ENCODE peak calls at places on chromosome X, in six cellular contexts. B is OCI-LY7, F is IMR-90, P is body of pancreas, Q is thoracic aorta, H is hepatocyte. Z is an unnamed sample.

GRCh38 chrX:39759526-39760224 is 338.1 kb downstream of the BCOR start:
- DNase-seq in B (peak; percentile 46), F (peak; percentile 78), P (peak; percentile 48), Q (no peak), H (peak; percentile 62), Z (no peak)

GRCh38 chrX:13373027-13373806 is 53.4 kb upstream of the ATXN3L start:
- DNase-seq in B (no peak), F (peak; percentile 70), P (no peak), Q (no peak), H (no peak), Z (no peak)

GRCh38 chrX:38000706-38001105 is 5.6 kb upstream of the SYTL5 start:
- DNase-seq in B (no peak), F (no peak), P (no peak), Q (no peak), H (no peak), Z (no peak)

GRCh38 chrX:57044226-57044625 is 48.9 kb upstream of the SPIN3 start:
- DNase-seq in B (no peak), F (no peak), P (no peak), Q (no peak), H (no peak), Z (no peak)

GRCh38 chrX:37347420-37347819 is 1.7 kb upstream of the PRRG1 start:
- DNase-seq in B (no peak), F (peak; percentile 47), P (no peak), Q (no peak), H (peak; percentile 8), Z (peak; percentile 5)

GRCh38 chrX:107684956-107685385 is 56.7 kb downstream of the PRPS1 start:
- DNase-seq in B (no peak), F (no peak), P (peak; percentile 81), Q (no peak), H (peak; percentile 58), Z (no peak)

GRCh38 chrX:72540318-72540717 is 32.3 kb downstream of the HDAC8 start:
- DNase-seq in B (peak; percentile 7), F (peak; percentile 58), P (no peak), Q (no peak), H (peak; percentile 8), Z (no peak)

GRCh38 chrX:144681501-144681900 is 565.8 kb upstream of the SPANXN1 start:
- DNase-seq in B (no peak), F (no peak), P (no peak), Q (no peak), H (no peak), Z (no peak)

GRCh38 chrX:17086317-17086716 is 139.9 kb downstream of the REPS2 start:
- DNase-seq in B (no peak), F (no peak), P (no peak), Q (no peak), H (no peak), Z (no peak)

GRCh38 chrX:2879670-2880069 is 49.5 kb downstream of the ARSD start:
- DNase-seq in B (no peak), F (no peak), P (no peak), Q (no peak), H (no peak), Z (no peak)

GRCh38 chrX:78124304-78124703 is 15.1 kb downstream of the TAF9B start:
- DNase-seq in B (no peak), F (no peak), P (no peak), Q (no peak), H (no peak), Z (no peak)

GRCh38 chrX:103656623-103657022 is 27.8 kb downstream of the TCEAL1 start:
- DNase-seq in B (no peak), F (peak; percentile 83), P (no peak), Q (no peak), H (no peak), Z (peak; percentile 72)

GRCh38 chrX:134459683-134460004 is 321 bp upstream of the HPRT1 start:
- DNase-seq in B (peak; percentile 12), F (no peak), P (no peak), Q (no peak), H (no peak), Z (no peak)

GRCh38 chrX:19544693-19545305 is 29.5 kb upstream of the MAP3K15 start:
- DNase-seq in B (peak; percentile 58), F (peak; percentile 70), P (peak; percentile 40), Q (no peak), H (peak; percentile 71), Z (no peak)

GRCh38 chrX:16476009-16476408 is 173.9 kb upstream of the S100G start:
- DNase-seq in B (no peak), F (no peak), P (no peak), Q (no peak), H (no peak), Z (no peak)

GRCh38 chrX:121356139-121356849 is 308.9 kb downstream of the GLUD2 start:
- DNase-seq in B (no peak), F (no peak), P (no peak), Q (no peak), H (no peak), Z (no peak)

GRCh38 chrX:108309144-108309543 is 129.1 kb downstream of the COL4A6 start:
- DNase-seq in B (no peak), F (peak; percentile 79), P (no peak), Q (no peak), H (peak; percentile 39), Z (peak; percentile 82)

GRCh38 chrX:96372313-96373046 is 312.2 kb upstream of the DIAPH2 start:
- DNase-seq in B (peak; percentile 21), F (peak; percentile 70), P (peak; percentile 10), Q (no peak), H (peak; percentile 74), Z (no peak)

GRCh38 chrX:80223922-80224579 is 196.2 kb upstream of the TENT5D start:
- DNase-seq in B (no peak), F (no peak), P (no peak), Q (no peak), H (no peak), Z (no peak)

DNA sequence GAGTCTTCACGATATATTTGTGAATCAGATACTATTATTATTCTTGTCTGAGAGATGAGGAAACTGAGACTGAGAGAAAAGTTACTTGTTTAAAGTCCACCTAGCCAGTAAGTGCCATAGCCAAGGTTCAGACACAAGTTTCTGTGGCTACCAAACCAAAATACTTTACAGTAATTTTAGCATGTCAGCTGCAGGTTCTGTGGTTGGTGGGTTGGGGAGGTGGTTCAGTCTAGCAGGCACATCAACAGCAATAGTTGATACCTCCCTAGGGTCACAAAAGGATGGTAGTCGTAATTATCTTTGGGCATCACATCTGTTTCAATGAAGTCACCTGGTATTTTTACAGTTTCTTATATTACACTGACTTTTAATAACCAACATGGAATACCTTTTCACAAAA is 35.6 kb upstream of the EDA2R start:
- DNase-seq in B (no peak), F (no peak), P (no peak), Q (no peak), H (no peak), Z (no peak)
- H3K27ac ChIP-seq in B (no peak overlapping the region), F (no peak overlapping the region), P (no peak overlapping the region), Q (no peak overlapping the region), H (no peak overlapping the region), Z (no peak overlapping the region)

GRCh38 chrX:29746326-29746725 is 469.0 kb upstream of the MAGEB2 start:
- DNase-seq in B (no peak), F (peak; percentile 55), P (no peak), Q (no peak), H (no peak), Z (no peak)
- H3K4me1 ChIP-seq in B (no peaks in the 10 kb centered on the region), F (no peaks in the 10 kb centered on the region), P (no peaks in the 10 kb centered on the region), Q (no peaks in the 10 kb centered on the region), H (no peaks in the 10 kb centered on the region), Z (no peaks in the 10 kb centered on the region)

GRCh38 chrX:150199803-150200202 is 163.3 kb upstream of the MAMLD1 start:
- DNase-seq in B (no peak), F (no peak), P (no peak), Q (no peak), H (no peak), Z (no peak)
- H3K27ac ChIP-seq in B (no peak overlapping the region), F (no peak overlapping the region), P (no peak overlapping the region), Q (no peak overlapping the region), H (no peak overlapping the region), Z (no peak overlapping the region)

GRCh38 chrX:50723006-50723405 is 91.0 kb downstream of the SHROOM4 start:
- DNase-seq in B (no peak), F (no peak), P (no peak), Q (no peak), H (no peak), Z (peak; percentile 43)
- H3K4me1 ChIP-seq in B (no peaks in the 10 kb centered on the region), F (peaks cover 12% of the 10 kb centered on the region), P (no peaks in the 10 kb centered on the region), Q (no peaks in the 10 kb centered on the region), H (no peaks in the 10 kb centered on the region), Z (no peaks in the 10 kb centered on the region)

DNA sequence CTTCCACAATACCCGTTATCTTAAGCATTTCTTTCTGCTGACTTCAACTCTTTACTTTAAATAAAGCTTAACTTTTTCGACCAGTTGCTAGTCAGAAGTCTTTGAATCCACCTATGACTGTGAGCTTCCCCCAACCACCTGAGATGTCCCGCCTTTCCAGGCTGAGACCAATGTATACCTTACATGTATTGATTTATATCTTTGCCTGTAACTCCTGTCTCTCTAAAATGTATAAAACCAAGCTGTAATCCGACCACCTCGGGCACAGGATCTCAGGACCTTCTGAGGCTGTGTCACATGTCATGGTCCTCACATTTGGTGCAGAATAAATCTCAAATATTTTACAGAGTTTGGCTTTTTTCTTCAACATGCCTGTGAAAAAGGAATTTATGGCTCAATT is 2.9 kb upstream of the TMEM164 start:
- DNase-seq in B (no peak), F (no peak), P (no peak), Q (no peak), H (no peak), Z (no peak)
- H3K27ac ChIP-seq in B (no peak overlapping the region), F (no peak overlapping the region), P (no peak overlapping the region), Q (no peak overlapping the region), H (no peak overlapping the region), Z (no peak overlapping the region)

GRCh38 chrX:115894087-115894486 is 276.5 kb upstream of the AGTR2 start:
- DNase-seq in B (no peak), F (peak; percentile 33), P (no peak), Q (no peak), H (no peak), Z (no peak)
- H3K4me1 ChIP-seq in B (no peaks in the 10 kb centered on the region), F (no peaks in the 10 kb centered on the region), P (peaks cover 10% of the 10 kb centered on the region), Q (no peaks in the 10 kb centered on the region), H (no peaks in the 10 kb centered on the region), Z (no peaks in the 10 kb centered on the region)

DNA sequence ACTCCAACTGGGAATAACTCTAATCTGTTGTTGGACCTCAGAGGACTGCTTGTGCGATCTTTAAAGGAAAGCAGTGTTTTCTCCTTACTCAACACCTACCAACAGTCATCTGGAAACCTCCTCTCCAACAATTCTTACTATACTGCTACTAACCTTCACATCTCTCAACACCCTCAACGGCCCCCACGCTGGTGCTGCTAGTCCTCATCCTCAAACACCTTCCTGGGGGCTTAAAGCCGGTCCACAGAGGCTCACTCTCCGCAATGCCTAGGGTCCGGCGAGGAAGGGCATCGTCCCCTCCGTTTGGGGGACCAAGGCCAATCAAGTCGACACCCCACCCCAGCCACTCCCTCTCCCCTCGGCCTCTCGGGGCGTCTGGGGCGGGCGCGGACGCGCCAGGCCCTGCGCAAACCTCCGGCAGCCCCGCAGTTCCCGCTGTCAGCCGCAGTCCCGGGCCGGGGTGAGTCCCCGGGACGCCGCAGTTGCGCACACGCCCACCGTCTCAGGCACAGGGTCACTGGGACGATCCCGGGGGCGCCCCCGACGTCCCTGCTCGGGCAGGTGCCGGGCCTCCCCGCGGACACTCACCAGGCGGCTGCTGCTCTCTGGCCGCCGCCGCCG is 418 bp downstream of the TAB3 start:
- DNase-seq in B (no peak), F (no peak), P (no peak), Q (no peak), H (peak; percentile 39), Z (no peak)
- H3K27ac ChIP-seq in B (peak overlapping the region; percentile 28), F (peak overlapping the region; percentile 50), P (peak overlapping the region; percentile 88), Q (peak overlapping the region; percentile 77), H (peak overlapping the region; percentile 85), Z (peak overlapping the region; percentile 70)

GRCh38 chrX:43862434-43862833 is 19.8 kb downstream of the MAOB start:
- DNase-seq in B (no peak), F (no peak), P (no peak), Q (no peak), H (no peak), Z (no peak)
- H3K4me1 ChIP-seq in B (no peaks in the 10 kb centered on the region), F (no peaks in the 10 kb centered on the region), P (peaks cover 7% of the 10 kb centered on the region), Q (peaks cover 34% of the 10 kb centered on the region), H (no peaks in the 10 kb centered on the region), Z (no peaks in the 10 kb centered on the region)